ENCODE peak calls at places on chromosomes 3 and 15, in five cellular contexts. M, K, O, X and C are unnamed samples.

GRCh38 chr3:20057612-20058180 is 17.4 kb downstream of the KAT2B start:
- DNase-seq in X (no peak), O (no peak), M (no peak), K (no peak), C (no peak)

GRCh38 chr3:118810499-118811035 is 224.1 kb downstream of the IGSF11 start:
- DNase-seq in M (no peak), X (no peak), K (no peak), O (no peak), C (no peak)

GRCh38 chr3:66603161-66603611 is 102.4 kb upstream of the LRIG1 start:
- DNase-seq in M (no peak), K (no peak), O (no peak), X (no peak), C (peak)

GRCh38 chr15:29018983-29019875 is 133.5 kb downstream of the APBA2 start:
- DNase-seq in M (no peak), O (no peak), X (no peak), K (no peak), C (no peak)

GRCh38 chr3:84165278-84165677 is 793.5 kb upstream of the CADM2 start:
- DNase-seq in M (no peak), X (no peak), K (no peak), O (no peak), C (no peak)

GRCh38 chr3:73917643-73918042 is 292.9 kb upstream of the PDZRN3 start:
- DNase-seq in K (no peak), M (no peak), X (no peak), O (no peak), C (no peak)

GRCh38 chr15:37733628-37734027 is 200.8 kb upstream of the TMCO5A start:
- DNase-seq in K (no peak), O (no peak), M (no peak), X (no peak), C (no peak)

GRCh38 chr15:32887090-32887489 is 169.3 kb downstream of the GREM1 start:
- DNase-seq in O (no peak), K (no peak), X (no peak), M (no peak), C (no peak)

GRCh38 chr15:52326758-52327157 is 31.2 kb upstream of the MYO5C start:
- DNase-seq in M (no peak), O (peak), K (no peak), X (no peak), C (no peak)

GRCh38 chr15:23897576-23897975 is 210.5 kb upstream of the NDN start:
- DNase-seq in O (no peak), X (no peak), M (no peak), K (no peak), C (no peak)

GRCh38 chr15:70195171-70195807 is 97.6 kb upstream of the TLE3 start:
- DNase-seq in X (no peak), M (no peak), O (no peak), K (no peak), C (no peak)

GRCh38 chr15:70569139-70569717 is 194.1 kb downstream of the UACA start:
- DNase-seq in M (no peak), K (no peak), O (peak), X (no peak), C (no peak)

GRCh38 chr15:94395626-94396025 is 164.3 kb downstream of the MCTP2 start:
- DNase-seq in M (no peak), X (no peak), K (no peak), O (no peak), C (no peak)

GRCh38 chr15:65638681-65639089 is 16.9 kb downstream of the SLC24A1 start:
- DNase-seq in X (peak), M (no peak), O (peak), K (no peak), C (no peak)

GRCh38 chr3:122263974-122264588 is 61.0 kb upstream of the CSTA start:
- DNase-seq in X (no peak), O (no peak), K (no peak), M (no peak), C (no peak)

GRCh38 chr15:66136948-66137347 is 116.6 kb downstream of the MEGF11 start:
- DNase-seq in O (no peak), M (no peak), X (no peak), K (no peak), C (no peak)

GRCh38 chr3:116005404-116005803 is 382.1 kb downstream of the GAP43 start:
- DNase-seq in X (no peak), O (peak), M (peak), K (no peak), C (peak)

GRCh38 chr3:54538346-54538745 is 389.5 kb downstream of the LRTM1 start:
- DNase-seq in M (no peak), X (no peak), O (no peak), K (no peak), C (no peak)

GRCh38 chr3:195911946-195912270 is 3.6 kb upstream of the TNK2 start:
- DNase-seq in M (no peak), X (no peak), K (no peak), O (no peak), C (no peak)

GRCh38 chr3:100992086-100993033 is 861 bp downstream of the ABI3BP start:
- DNase-seq in K (no peak), O (peak), M (no peak), X (no peak), C (no peak)

GRCh38 chr3:108090066-108090700 is 648 bp downstream of the CD47 start:
- DNase-seq in O (peak), K (no peak), M (no peak), X (peak), C (no peak)

GRCh38 chr3:114566162-114566755 is 272.4 kb downstream of the TIGIT start:
- DNase-seq in O (no peak), K (no peak), M (no peak), X (no peak), C (no peak)

GRCh38 chr3:29771602-29772001 is 490.7 kb downstream of the RBMS3 start:
- DNase-seq in K (no peak), X (no peak), M (no peak), O (no peak), C (no peak)

GRCh38 chr15:45116006-45116481 is 1.9 kb downstream of the DUOXA2 start:
- DNase-seq in X (no peak), K (no peak), M (no peak), O (no peak), C (no peak)

GRCh38 chr15:51816615-51817014 is 12.8 kb upstream of the TMOD3 start:
- DNase-seq in X (no peak), M (no peak), K (no peak), O (no peak), C (no peak)

GRCh38 chr3:129503387-129504010 is 24.9 kb upstream of the RHO start:
- DNase-seq in K (no peak), O (no peak), M (no peak), X (no peak), C (no peak)